ENCODE peak calls at places on chromosome X, in ten cellular contexts. One of them, this sample, is unnamed.

GRCh38 chrX:112819813-112820212 is 20.8 kb downstream of the AMOT start:
- DNase-seq in progenitor cell of endocrine pancreas: no peak
- DNase-seq in PC-3: no peak
- DNase-seq in pons: no peak
- DNase-seq in astrocyte of the spinal cord: no peak
- DNase-seq in occipital lobe: no peak
- DNase-seq in lower lobe of right lung: no peak
- DNase-seq in posterior vena cava: no peak
- DNase-seq in AML-193: no peak
- DNase-seq in GOT3: no peak
- DNase-seq in this sample: no peak

GRCh38 chrX:123878177-123878576 is 18.3 kb downstream of the XIAP start:
- DNase-seq in progenitor cell of endocrine pancreas: no peak
- DNase-seq in PC-3: no peak
- DNase-seq in pons: no peak
- DNase-seq in astrocyte of the spinal cord: peak; percentile 34
- DNase-seq in occipital lobe: no peak
- DNase-seq in lower lobe of right lung: no peak
- DNase-seq in posterior vena cava: no peak
- DNase-seq in AML-193: peak; percentile 65
- DNase-seq in GOT3: no peak
- DNase-seq in this sample: no peak

GRCh38 chrX:142233400-142233799 is 28.3 kb upstream of the MAGEC2 start:
- DNase-seq in progenitor cell of endocrine pancreas: no peak
- DNase-seq in PC-3: no peak
- DNase-seq in pons: no peak
- DNase-seq in astrocyte of the spinal cord: no peak
- DNase-seq in occipital lobe: no peak
- DNase-seq in lower lobe of right lung: no peak
- DNase-seq in posterior vena cava: no peak
- DNase-seq in AML-193: no peak
- DNase-seq in GOT3: no peak
- DNase-seq in this sample: no peak

GRCh38 chrX:68710870-68711576 is 63.6 kb downstream of the STARD8 start:
- DNase-seq in progenitor cell of endocrine pancreas: peak; percentile 45
- DNase-seq in PC-3: peak; percentile 65
- DNase-seq in pons: no peak
- DNase-seq in astrocyte of the spinal cord: peak; percentile 37
- DNase-seq in occipital lobe: no peak
- DNase-seq in lower lobe of right lung: no peak
- DNase-seq in posterior vena cava: no peak
- DNase-seq in AML-193: peak; percentile 8
- DNase-seq in GOT3: no peak
- DNase-seq in this sample: no peak

GRCh38 chrX:22135994-22136684 is 104.0 kb downstream of the PHEX start:
- DNase-seq in progenitor cell of endocrine pancreas: no peak
- DNase-seq in PC-3: peak; percentile 83
- DNase-seq in pons: peak; percentile 62
- DNase-seq in astrocyte of the spinal cord: peak; percentile 78
- DNase-seq in occipital lobe: peak; percentile 6
- DNase-seq in lower lobe of right lung: no peak
- DNase-seq in posterior vena cava: no peak
- DNase-seq in AML-193: peak; percentile 4
- DNase-seq in GOT3: peak; percentile 11
- DNase-seq in this sample: peak; percentile 3

GRCh38 chrX:149504226-149504914 is 736 bp downstream of the IDS start:
- DNase-seq in progenitor cell of endocrine pancreas: no peak
- DNase-seq in PC-3: peak; percentile 30
- DNase-seq in pons: peak; percentile 27
- DNase-seq in astrocyte of the spinal cord: no peak
- DNase-seq in occipital lobe: no peak
- DNase-seq in lower lobe of right lung: peak; percentile 50
- DNase-seq in posterior vena cava: no peak
- DNase-seq in AML-193: no peak
- DNase-seq in GOT3: no peak
- DNase-seq in this sample: peak; percentile 5

GRCh38 chrX:49268702-49269009 is 937 bp upstream of the PPP1R3F start:
- DNase-seq in progenitor cell of endocrine pancreas: no peak
- DNase-seq in PC-3: no peak
- DNase-seq in pons: no peak
- DNase-seq in astrocyte of the spinal cord: no peak
- DNase-seq in occipital lobe: no peak
- DNase-seq in lower lobe of right lung: no peak
- DNase-seq in posterior vena cava: no peak
- DNase-seq in AML-193: no peak
- DNase-seq in GOT3: no peak
- DNase-seq in this sample: no peak

GRCh38 chrX:135431886-135432285 is 10.1 kb downstream of the SMIM10L2A start:
- DNase-seq in progenitor cell of endocrine pancreas: no peak
- DNase-seq in PC-3: no peak
- DNase-seq in pons: no peak
- DNase-seq in astrocyte of the spinal cord: no peak
- DNase-seq in occipital lobe: no peak
- DNase-seq in lower lobe of right lung: no peak
- DNase-seq in posterior vena cava: no peak
- DNase-seq in AML-193: no peak
- DNase-seq in GOT3: no peak
- DNase-seq in this sample: no peak

GRCh38 chrX:137848291-137848905 is 282.5 kb downstream of the ZIC3 start:
- DNase-seq in progenitor cell of endocrine pancreas: no peak
- DNase-seq in PC-3: no peak
- DNase-seq in pons: no peak
- DNase-seq in astrocyte of the spinal cord: no peak
- DNase-seq in occipital lobe: no peak
- DNase-seq in lower lobe of right lung: no peak
- DNase-seq in posterior vena cava: no peak
- DNase-seq in AML-193: no peak
- DNase-seq in GOT3: no peak
- DNase-seq in this sample: no peak

GRCh38 chrX:15207384-15207783 is 62.5 kb downstream of the ASB9 start:
- DNase-seq in progenitor cell of endocrine pancreas: no peak
- DNase-seq in PC-3: peak; percentile 16
- DNase-seq in pons: no peak
- DNase-seq in astrocyte of the spinal cord: no peak
- DNase-seq in occipital lobe: no peak
- DNase-seq in lower lobe of right lung: no peak
- DNase-seq in posterior vena cava: no peak
- DNase-seq in AML-193: no peak
- DNase-seq in GOT3: no peak
- DNase-seq in this sample: no peak

GRCh38 chrX:13033193-13033592 is 11.2 kb downstream of the FAM9C start:
- DNase-seq in progenitor cell of endocrine pancreas: no peak
- DNase-seq in PC-3: no peak
- DNase-seq in pons: no peak
- DNase-seq in astrocyte of the spinal cord: no peak
- DNase-seq in occipital lobe: no peak
- DNase-seq in lower lobe of right lung: no peak
- DNase-seq in posterior vena cava: no peak
- DNase-seq in AML-193: no peak
- DNase-seq in GOT3: no peak
- DNase-seq in this sample: no peak

GRCh38 chrX:49999048-49999447 is 76.7 kb downstream of the CLCN5 start:
- DNase-seq in progenitor cell of endocrine pancreas: no peak
- DNase-seq in PC-3: no peak
- DNase-seq in pons: no peak
- DNase-seq in astrocyte of the spinal cord: no peak
- DNase-seq in occipital lobe: no peak
- DNase-seq in lower lobe of right lung: no peak
- DNase-seq in posterior vena cava: no peak
- DNase-seq in AML-193: no peak
- DNase-seq in GOT3: no peak
- DNase-seq in this sample: no peak

GRCh38 chrX:386768-387575 is at the start of gene PPP2R3B:
- DNase-seq in progenitor cell of endocrine pancreas: peak; percentile 98
- DNase-seq in PC-3: peak; percentile 95
- DNase-seq in pons: peak; percentile 97
- DNase-seq in astrocyte of the spinal cord: peak; percentile 98
- DNase-seq in occipital lobe: no peak
- DNase-seq in lower lobe of right lung: peak; percentile 99
- DNase-seq in posterior vena cava: peak; percentile 100
- DNase-seq in AML-193: no peak
- DNase-seq in GOT3: no peak
- DNase-seq in this sample: no peak

GRCh38 chrX:77788050-77788449 is 2.0 kb upstream of the ATRX start:
- DNase-seq in progenitor cell of endocrine pancreas: no peak
- DNase-seq in PC-3: no peak
- DNase-seq in pons: peak; percentile 74
- DNase-seq in astrocyte of the spinal cord: no peak
- DNase-seq in occipital lobe: no peak
- DNase-seq in lower lobe of right lung: no peak
- DNase-seq in posterior vena cava: no peak
- DNase-seq in AML-193: peak; percentile 71
- DNase-seq in GOT3: no peak
- DNase-seq in this sample: no peak

This sample was measured in SW 1271.